ENCODE peak calls at places on chromosomes 5 and 9, in seven cellular contexts. X, S, R, Z, H, I and W are unnamed samples.

GRCh38 chr9:134011401-134011800 is 13.9 kb upstream of the BRD3OS start:
- DNase-seq in X (no peak), S (no peak), R (no peak), Z (no peak), H (no peak), I (no peak), W (no peak)

GRCh38 chr5:43874772-43875171 is 271.8 kb downstream of the NNT start:
- DNase-seq in X (no peak), S (no peak), R (no peak), Z (peak), H (no peak), I (no peak), W (no peak)

GRCh38 chr5:43113546-43113945 is 7.2 kb upstream of the ZNF131 start:
- DNase-seq in X (no peak), S (no peak), R (no peak), Z (no peak), H (no peak), I (no peak), W (no peak)

GRCh38 chr9:92970467-92970923 is 23.2 kb downstream of the FGD3 start:
- DNase-seq in X (no peak), S (no peak), R (peak), Z (no peak), H (no peak), I (no peak), W (peak)

GRCh38 chr5:128358826-128359225 is 179.2 kb downstream of the FBN2 start:
- DNase-seq in X (no peak), S (no peak), R (no peak), Z (no peak), H (no peak), I (no peak), W (no peak)

GRCh38 chr9:22010881-22011625 is 1.9 kb upstream of the CDKN2B start:
- DNase-seq in X (no peak), S (no peak), R (no peak), Z (peak), H (no peak), I (no peak), W (no peak)

GRCh38 chr9:84419203-84419602 is 78.6 kb upstream of the SLC28A3 start:
- DNase-seq in X (no peak), S (no peak), R (no peak), Z (no peak), H (no peak), I (no peak), W (no peak)

GRCh38 chr5:1736065-1736464 is 63.6 kb downstream of the MRPL36 start:
- DNase-seq in X (no peak), S (no peak), R (no peak), Z (no peak), H (no peak), I (no peak), W (no peak)

GRCh38 chr5:52283221-52283620 is 504.5 kb upstream of the ITGA1 start:
- DNase-seq in X (no peak), S (no peak), R (no peak), Z (no peak), H (no peak), I (no peak), W (no peak)

GRCh38 chr9:71562140-71562539 is 206.2 kb downstream of the CEMIP2 start:
- DNase-seq in X (no peak), S (no peak), R (no peak), Z (no peak), H (no peak), I (no peak), W (no peak)
- TF ChIP-seq JUND in X (no peak), S (no peak), R (no peak), Z (no peak), H (no peak), I (no peak), W (no peak)

GRCh38 chr9:69003051-69003450 is 10.9 kb downstream of the PRKACG start:
- DNase-seq in X (no peak), S (no peak), R (no peak), Z (no peak), H (no peak), I (no peak), W (no peak)

GRCh38 chr9:69009708-69010107 is 4.2 kb downstream of the PRKACG start:
- DNase-seq in X (no peak), S (no peak), R (no peak), Z (no peak), H (no peak), I (no peak), W (no peak)

GRCh38 chr9:68999393-69000105 is 14.4 kb downstream of the PRKACG start:
- DNase-seq in X (peak), S (peak), R (peak), Z (peak), H (peak), I (peak), W (peak)

GRCh38 chr9:69001921-69002320 is 12.0 kb downstream of the PRKACG start:
- DNase-seq in X (no peak), S (no peak), R (no peak), Z (no peak), H (no peak), I (no peak), W (no peak)

GRCh38 chr9:69004836-69005235 is 9.1 kb downstream of the PRKACG start:
- DNase-seq in X (no peak), S (no peak), R (no peak), Z (no peak), H (no peak), I (no peak), W (no peak)
- TF ChIP-seq JUND in X (no peak), S (no peak), R (no peak), Z (no peak), H (no peak), I (no peak), W (no peak)

DNA sequence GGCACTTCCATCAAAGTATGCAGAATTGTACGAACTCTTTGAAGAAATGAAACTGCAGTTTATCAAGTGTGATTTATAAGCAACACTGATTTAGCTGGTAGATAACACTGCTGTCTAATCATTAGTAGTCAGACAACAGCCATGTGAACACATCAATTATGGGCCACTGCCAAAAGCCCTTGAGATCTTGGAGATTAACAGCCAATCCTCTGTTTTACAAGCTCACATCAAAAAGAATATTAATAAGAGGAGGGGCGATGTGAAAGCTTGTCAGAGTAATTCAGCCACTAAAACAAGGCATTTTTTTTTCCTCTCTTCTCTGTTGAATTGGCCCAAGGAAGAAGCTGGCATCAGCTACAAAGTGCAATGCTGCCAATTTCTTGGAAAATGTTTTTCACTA is 28.1 kb downstream of the ZNF608 start:
- DNase-seq in X (no peak), S (peak), R (no peak), Z (no peak), H (no peak), I (no peak), W (no peak)
- TF ChIP-seq JUND in X (no peak), S (no peak), R (no peak), Z (no peak), H (no peak), I (no peak), W (no peak)

DNA sequence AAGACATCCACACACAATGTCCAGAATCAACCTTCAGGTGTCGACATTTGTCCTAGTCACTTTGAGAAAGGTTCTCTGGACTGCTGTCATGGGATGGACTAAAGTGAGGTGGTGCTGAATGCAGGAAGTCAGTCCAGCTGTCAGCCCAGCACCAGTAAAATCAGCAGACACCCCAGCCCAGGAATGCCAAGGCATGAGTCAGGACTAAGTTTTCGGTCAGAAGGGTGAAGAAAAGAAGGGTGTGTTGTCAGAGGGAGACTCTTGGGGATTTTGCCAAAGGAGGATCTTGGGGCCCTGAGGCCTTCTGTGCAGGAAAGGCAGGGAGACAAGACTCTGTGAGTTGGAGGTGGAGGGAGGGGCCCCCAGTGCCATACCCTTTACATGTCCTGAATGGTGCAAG is 69.0 kb upstream of the XPA start:
- DNase-seq in X (no peak), S (no peak), R (no peak), Z (no peak), H (no peak), I (no peak), W (no peak)
- TF ChIP-seq JUND in X (no peak), S (no peak), R (no peak), Z (no peak), H (no peak), I (no peak), W (no peak)